ENCODE peak calls at places on chromosomes 11 and 22, in seven cellular contexts. O is ureter; S is ELF-1; R is NCI-H748 treated with DMSO at 0.1 percent for 48 hours; D is T-helper 1 cell; N is stimulated activated CD8-positive, alpha-beta memory T cell treated with anti-CD3 and anti-CD28 coated beads, Interleukin-15, amount 100 ng/mL, for 24 hours; A is H54. F is an unnamed sample.
A peak's percentile ranks its signal among the peaks of the same experiment; 100 is the strongest.

GRCh38 chr11:115398333-115398732 is 105.9 kb downstream of the CADM1 start:
- DNase-seq in O (no peak), S (no peak), R (no peak), D (no peak), N (no peak), A (no peak), F (no peak)

GRCh38 chr11:9351956-9352355 is 32.5 kb upstream of the IPO7 start:
- DNase-seq in O (no peak), S (no peak), R (no peak), D (no peak), N (no peak), A (no peak), F (no peak)

GRCh38 chr11:104078250-104078649 is 41.8 kb downstream of the DDI1 start:
- DNase-seq in O (no peak), S (no peak), R (no peak), D (no peak), N (no peak), A (no peak), F (no peak)

GRCh38 chr11:62400760-62401159 is 18.1 kb upstream of the SCGB1A1 start:
- DNase-seq in O (peak; percentile 87), S (peak; percentile 82), R (no peak), D (no peak), N (no peak), A (peak; percentile 80), F (peak; percentile 84)

GRCh38 chr11:69382131-69383128 is 88.5 kb downstream of the MYEOV start:
- DNase-seq in O (peak; percentile 44), S (peak; percentile 60), R (no peak), D (no peak), N (no peak), A (no peak), F (no peak)

GRCh38 chr11:3004481-3004880 is 12.4 kb upstream of the NAP1L4 start:
- DNase-seq in O (no peak), S (no peak), R (no peak), D (no peak), N (no peak), A (no peak), F (no peak)

GRCh38 chr11:61959026-61959608 is 8.3 kb downstream of the FTH1 start:
- DNase-seq in O (no peak), S (no peak), R (no peak), D (no peak), N (no peak), A (no peak), F (peak; percentile 7)

GRCh38 chr22:50078761-50079160 is 6.5 kb downstream of the MLC1 start:
- DNase-seq in O (no peak), S (no peak), R (no peak), D (no peak), N (no peak), A (no peak), F (no peak)

GRCh38 chr11:22703040-22703439 is 36.6 kb downstream of the GAS2 start:
- DNase-seq in O (no peak), S (peak; percentile 24), R (peak; percentile 79), D (no peak), N (no peak), A (peak; percentile 2), F (no peak)

GRCh38 chr22:46894851-46895640 is 132.6 kb downstream of the TBC1D22A start:
- DNase-seq in O (no peak), S (no peak), R (no peak), D (no peak), N (no peak), A (no peak), F (no peak)

GRCh38 chr11:2120359-2121100 is 18.7 kb downstream of the IGF2 start:
- DNase-seq in O (no peak), S (peak; percentile 72), R (no peak), D (peak; percentile 1), N (no peak), A (no peak), F (no peak)